ENCODE peak calls at places on chromosome 1, in seven cellular contexts. S is effector memory CD8-positive, alpha-beta T cell; L is left lung; T is natural killer cell; K is K562; Q is heart left ventricle; P is activated CD8-positive, alpha-beta T cell treated with anti-CD3 and anti-CD28 coated beads, Interleukin-2, amount 10 ng/mL, durations not matched to agents 7 days and 5 days. C is an unnamed sample.

GRCh38 chr1:30106125-30106524 is 617.3 kb downstream of the MATN1 start:
- ATAC-seq in S (no peak), L (peak), T (no peak), K (peak), Q (peak), P (no peak), C (peak)

GRCh38 chr1:117582341-117582902 is 23.4 kb upstream of the TENT5C start:
- ATAC-seq in S (no peak), L (no peak), T (no peak), K (no peak), Q (no peak), P (no peak), C (no peak)

GRCh38 chr1:219109424-219110018 is 64.2 kb upstream of the LYPLAL1 start:
- ATAC-seq in S (no peak), L (no peak), T (no peak), K (peak), Q (no peak), P (no peak), C (peak)

GRCh38 chr1:3501856-3502665 is 47.6 kb downstream of the ARHGEF16 start:
- ATAC-seq in S (no peak), L (peak), T (no peak), K (peak), Q (peak), P (no peak), C (peak)

GRCh38 chr1:107804134-107804533 is 160.8 kb downstream of the VAV3 start:
- ATAC-seq in S (peak), L (no peak), T (peak), K (no peak), Q (no peak), P (peak), C (no peak)

GRCh38 chr1:73673980-73674379 is 524.0 kb downstream of the LRRIQ3 start:
- ATAC-seq in S (no peak), L (no peak), T (no peak), K (no peak), Q (no peak), P (no peak), C (no peak)

GRCh38 chr1:39485046-39485803 is 6.2 kb upstream of the BMP8A start:
- ATAC-seq in S (no peak), L (no peak), T (no peak), K (no peak), Q (peak), P (no peak), C (no peak)

GRCh38 chr1:69139007-69139406 is 428.7 kb upstream of the LRRC7 start:
- ATAC-seq in S (no peak), L (no peak), T (no peak), K (no peak), Q (no peak), P (no peak), C (no peak)

GRCh38 chr1:62333431-62333830 is 14.2 kb upstream of the KANK4 start:
- ATAC-seq in S (no peak), L (no peak), T (no peak), K (no peak), Q (no peak), P (peak), C (no peak)